ENCODE peak calls at places on chromosomes 13 and 19, in eight cellular contexts. R is CD8-positive, alpha-beta T cell; Z is mammary epithelial cell; E is CD4-positive, CD25-positive, alpha-beta regulatory T cell; J is aorta; F is colonic mucosa; T is psoas muscle; U is body of pancreas. D is an unnamed sample. For H3K4me1, the result is how much of the 10 kb centered on the place peaks cover.

GRCh38 chr13:33057019-33057785 is 41.0 kb downstream of the KL start:
- DNase-seq in R (no peak), Z (peak), E (no peak), J (no peak), F (no peak), T (no peak), U (no peak), D (no peak)

GRCh38 chr19:11507370-11508078 is 1.9 kb upstream of the ZNF653 start:
- DNase-seq in R (no peak), Z (no peak), E (no peak), J (no peak), F (no peak), T (no peak), U (no peak), D (no peak)

GRCh38 chr19:18708452-18709231 is 25.2 kb downstream of the CRTC1 start:
- DNase-seq in R (no peak), Z (no peak), E (no peak), J (peak), F (no peak), T (peak), U (no peak), D (no peak)

GRCh38 chr13:76647550-76647949 is 238.7 kb downstream of the KCTD12 start:
- DNase-seq in R (no peak), Z (no peak), E (no peak), J (no peak), F (no peak), T (no peak), U (no peak), D (no peak)

GRCh38 chr13:82698941-82699340 is 1183.3 kb downstream of the SLITRK1 start:
- DNase-seq in R (no peak), Z (peak), E (no peak), J (no peak), F (no peak), T (no peak), U (no peak), D (no peak)

GRCh38 chr13:100666124-100666523 is 8.5 kb downstream of the TMTC4 start:
- DNase-seq in R (no peak), Z (no peak), E (no peak), J (no peak), F (no peak), T (no peak), U (no peak), D (no peak)

GRCh38 chr19:42352216-42352892 is 26.9 kb downstream of the MEGF8 start:
- DNase-seq in R (no peak), Z (peak), E (no peak), J (no peak), F (no peak), T (no peak), U (no peak), D (no peak)

GRCh38 chr13:31167490-31167889 is 5.8 kb upstream of the HSPH1 start:
- DNase-seq in R (no peak), Z (no peak), E (no peak), J (no peak), F (no peak), T (no peak), U (no peak), D (no peak)

GRCh38 chr19:28915737-28916460 is 297.1 kb downstream of the UQCRFS1 start:
- DNase-seq in R (no peak), Z (no peak), E (no peak), J (no peak), F (no peak), T (no peak), U (no peak), D (no peak)

GRCh38 chr13:109297628-109298027 is 488.8 kb downstream of the IRS2 start:
- DNase-seq in R (no peak), Z (peak), E (no peak), J (no peak), F (no peak), T (no peak), U (no peak), D (no peak)

GRCh38 chr13:41848435-41849255 is 112.3 kb downstream of the VWA8 start:
- DNase-seq in R (no peak), Z (peak), E (no peak), J (no peak), F (no peak), T (no peak), U (no peak), D (no peak)

GRCh38 chr13:34044660-34045080 is 226.7 kb downstream of the RFC3 start:
- DNase-seq in R (no peak), Z (peak), E (no peak), J (no peak), F (no peak), T (no peak), U (no peak), D (no peak)

GRCh38 chr19:48413879-48414623 is 20.6 kb downstream of the GRIN2D start:
- DNase-seq in R (no peak), Z (peak), E (no peak), J (no peak), F (no peak), T (no peak), U (no peak), D (no peak)

GRCh38 chr19:36115453-36116343 is at the start of gene TBCB:
- DNase-seq in R (peak), Z (no peak), E (peak), J (peak), F (peak), T (no peak), U (no peak), D (no peak)

GRCh38 chr19:7986321-7987083 is 18.9 kb downstream of the ELAVL1 start:
- DNase-seq in R (no peak), Z (peak), E (no peak), J (no peak), F (no peak), T (no peak), U (no peak), D (no peak)

GRCh38 chr19:40365613-40366401 is 17.3 kb downstream of the PLD3 start:
- DNase-seq in R (peak), Z (no peak), E (no peak), J (peak), F (peak), T (no peak), U (peak), D (peak)

GRCh38 chr19:57803594-57804325 is 11.0 kb downstream of the ZNF552 start:
- DNase-seq in R (no peak), Z (peak), E (no peak), J (no peak), F (peak), T (no peak), U (no peak), D (peak)

GRCh38 chr13:29165216-29165615 is 345.1 kb downstream of the MTUS2 start:
- DNase-seq in R (no peak), Z (no peak), E (no peak), J (no peak), F (no peak), T (no peak), U (no peak), D (no peak)

GRCh38 chr19:6057651-6058365 is 52.5 kb downstream of the RFX2 start:
- DNase-seq in R (no peak), Z (no peak), E (no peak), J (peak), F (peak), T (no peak), U (no peak), D (no peak)

GRCh38 chr19:44548736-44549135 is 19.3 kb upstream of the CEACAM20 start:
- DNase-seq in R (no peak), Z (peak), E (no peak), J (no peak), F (no peak), T (no peak), U (no peak), D (no peak)

GRCh38 chr19:33628921-33629825 is 7.4 kb downstream of the CHST8 start:
- DNase-seq in R (no peak), Z (no peak), E (no peak), J (no peak), F (no peak), T (no peak), U (no peak), D (no peak)
- H3K27ac ChIP-seq in R (no peak), Z (no peak), E (no peak), J (no peak), F (no peak), T (no peak), U (no peak), D (no peak)

DNA sequence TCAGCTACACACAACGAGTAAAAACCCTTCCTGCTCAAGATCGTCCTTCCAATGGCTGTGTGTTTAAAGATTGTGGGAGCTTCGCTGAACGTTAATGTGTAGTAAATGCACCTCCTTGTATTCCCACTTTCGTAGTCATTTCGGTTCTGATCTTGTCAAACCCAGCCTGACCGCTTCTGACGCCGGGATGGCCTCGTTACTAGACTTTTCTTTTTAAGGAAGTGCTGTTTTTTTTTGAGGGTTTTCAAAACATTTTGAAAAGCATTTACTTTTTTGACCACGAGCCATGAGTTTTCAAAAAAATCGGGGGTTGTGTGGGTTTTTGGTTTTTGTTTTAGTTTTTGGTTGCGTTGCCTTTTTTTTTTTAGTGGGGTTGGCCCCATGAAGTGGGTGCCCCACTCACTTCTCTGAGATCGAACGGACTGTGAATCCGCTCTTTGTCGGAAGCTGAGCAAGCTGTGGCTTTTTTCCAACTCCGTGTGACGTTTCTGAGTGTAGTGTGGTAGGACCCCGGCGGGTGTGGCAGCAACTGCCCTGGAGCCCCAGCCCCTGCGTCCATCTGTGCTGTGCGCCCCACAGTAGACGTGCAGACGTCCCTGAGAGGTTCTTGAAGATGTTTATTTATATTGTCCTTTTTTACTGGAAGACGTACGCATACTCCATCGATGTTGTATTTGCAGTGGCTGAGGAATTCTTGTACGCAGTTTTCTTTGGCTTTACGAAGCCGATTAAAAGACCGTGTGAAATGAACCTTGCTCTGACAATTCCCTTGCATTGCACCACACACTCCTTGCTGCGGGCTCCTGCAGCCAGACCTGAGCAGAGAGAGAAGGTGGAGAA is 2.7 kb upstream of the FAM174C start:
- DNase-seq in R (no peak), Z (no peak), E (no peak), J (no peak), F (no peak), T (no peak), U (no peak), D (no peak)
- H3K4me1 ChIP-seq in R (half or more), Z (half or more), E (half or more), J (under half), F (half or more), T (half or more), U (half or more), D (under half)

GRCh38 chr19:50580970-50581636 is 12.9 kb upstream of the LRRC4B start:
- DNase-seq in R (no peak), Z (no peak), E (no peak), J (no peak), F (no peak), T (no peak), U (no peak), D (no peak)
- H3K27ac ChIP-seq in R (no peak), Z (no peak), E (no peak), J (no peak), F (no peak), T (no peak), U (no peak), D (no peak)

DNA sequence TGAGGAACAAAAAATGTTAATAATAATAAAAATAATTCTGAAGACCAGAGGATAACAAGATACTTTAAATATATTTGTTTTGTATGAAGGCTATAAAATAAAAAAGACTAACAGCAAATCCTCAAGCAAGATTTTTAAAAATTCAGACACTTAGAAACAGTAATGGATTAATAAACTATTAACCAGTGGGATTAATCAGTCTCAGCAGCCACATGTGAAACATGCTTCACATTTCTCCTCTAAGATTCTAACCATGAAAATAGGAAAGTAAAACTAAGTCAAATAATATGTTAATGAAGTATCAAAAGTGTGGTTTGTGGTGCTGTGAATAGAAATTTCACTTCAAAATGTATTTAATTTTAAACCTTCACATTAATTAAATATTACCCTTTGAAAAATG is 57.4 kb downstream of the KCNRG start:
- DNase-seq in R (no peak), Z (no peak), E (no peak), J (no peak), F (no peak), T (no peak), U (no peak), D (no peak)
- H3K4me1 ChIP-seq in R (under half), Z (under half), E (half or more), J (under half), F (under half), T (under half), U (under half), D (under half)

DNA sequence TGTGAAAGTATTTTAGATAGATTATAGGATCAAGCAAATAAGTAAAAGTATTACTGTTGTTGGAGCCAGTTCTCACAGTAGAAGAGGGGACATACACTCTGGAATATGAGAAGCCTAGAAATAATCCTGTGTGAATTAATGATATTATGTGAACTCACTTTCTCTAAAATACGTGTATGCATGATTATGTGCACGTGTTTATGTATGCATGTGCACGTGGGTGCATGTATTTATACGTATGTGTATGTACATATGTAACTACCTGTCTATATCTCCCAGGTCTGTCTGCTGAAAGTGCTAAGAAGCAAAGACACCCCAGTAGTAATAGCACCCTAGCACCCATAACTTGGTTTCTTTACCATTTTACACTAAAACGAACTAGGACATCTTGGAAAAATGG is 41.5 kb upstream of the PDX1 start:
- DNase-seq in R (no peak), Z (no peak), E (no peak), J (no peak), F (no peak), T (no peak), U (no peak), D (no peak)
- H3K27ac ChIP-seq in R (no peak), Z (no peak), E (no peak), J (no peak), F (no peak), T (no peak), U (no peak), D (no peak)